ENCODE peak calls at places on chromosomes 4 and X, in nine cellular contexts. J, M, T, N, S, X, W, G and D are unnamed samples.
A peak's percentile ranks its signal among the peaks of the same experiment; 100 is the strongest.

GRCh38 chr4:150533673-150534072 is 48.3 kb upstream of the MAB21L2 start:
- DNase-seq in G (no peak), M (no peak), S (no peak), N (no peak), X (no peak), W (no peak), J (no peak), T (no peak), D (no peak)

GRCh38 chr4:146032234-146032860 is 93.7 kb upstream of the ZNF827 start:
- DNase-seq in T (no peak), S (no peak), G (no peak), W (no peak), M (no peak), J (no peak), N (no peak), X (no peak), D (no peak)

GRCh38 chr4:72319596-72319995 is 249.4 kb downstream of the ADAMTS3 start:
- DNase-seq in T (peak; percentile 70), N (no peak), W (no peak), X (no peak), M (no peak), G (peak; percentile 11), S (no peak), J (peak; percentile 40), D (peak; percentile 76)

GRCh38 chr4:1566838-1567518 is 117.1 kb downstream of the FAM53A start:
- DNase-seq in M (no peak), X (no peak), W (peak; percentile 19), S (no peak), G (no peak), N (no peak), T (no peak), J (no peak), D (no peak)

GRCh38 chr4:159283697-159284492 is 181.0 kb downstream of the RAPGEF2 start:
- DNase-seq in N (no peak), W (no peak), M (no peak), G (peak; percentile 59), J (peak; percentile 91), T (no peak), S (no peak), X (no peak), D (peak; percentile 83)

GRCh38 chr4:2251795-2252529 is 9.9 kb downstream of the MXD4 start:
- DNase-seq in W (peak; percentile 30), N (no peak), X (no peak), M (no peak), G (no peak), J (no peak), S (no peak), T (no peak), D (no peak)

GRCh38 chr4:140168474-140168873 is 14.5 kb upstream of the MAML3 start:
- DNase-seq in X (no peak), G (no peak), M (no peak), J (peak; percentile 60), T (no peak), S (no peak), W (no peak), N (no peak), D (no peak)

GRCh38 chrX:51395807-51396728 is 63.4 kb downstream of the NUDT10 start:
- DNase-seq in J (no peak), T (no peak), N (no peak), S (no peak), X (peak; percentile 78), G (no peak), W (peak; percentile 81), M (peak; percentile 57), D (no peak)